ENCODE peak calls at places on chromosome 15, in five cellular contexts. K is psoas muscle, E is Peyer's patch, B is left lung, V is spleen. Q is an unnamed sample.

GRCh38 chr15:101137312-101137940 is 114.4 kb downstream of the CHSY1 start:
- DNase-seq in K (no peak), E (no peak), B (no peak), V (peak; percentile 86), Q (no peak)

GRCh38 chr15:66625531-66625930 is 59.7 kb upstream of the LCTL start:
- DNase-seq in K (no peak), E (no peak), B (no peak), V (no peak), Q (no peak)

GRCh38 chr15:93029613-93030429 is 59.2 kb downstream of the RGMA start:
- DNase-seq in K (peak; percentile 54), E (peak; percentile 65), B (no peak), V (peak; percentile 81), Q (peak; percentile 78)

GRCh38 chr15:90547545-90547944 is 17.8 kb downstream of the CRTC3 start:
- DNase-seq in K (no peak), E (no peak), B (no peak), V (no peak), Q (no peak)

GRCh38 chr15:101810451-101810850 is 1.6 kb upstream of the OR4F15 start:
- DNase-seq in K (no peak), E (no peak), B (no peak), V (no peak), Q (no peak)

GRCh38 chr15:76763554-76763953 is 141.6 kb downstream of the SCAPER start:
- DNase-seq in K (no peak), E (no peak), B (no peak), V (no peak), Q (no peak)

GRCh38 chr15:37109151-37109912 is 9.0 kb upstream of the MEIS2 start:
- DNase-seq in K (no peak), E (no peak), B (no peak), V (no peak), Q (no peak)

GRCh38 chr15:90030376-90030775 is 29.3 kb downstream of the ZNF710 start:
- DNase-seq in K (peak; percentile 51), E (peak; percentile 47), B (peak; percentile 39), V (peak; percentile 56), Q (peak; percentile 20)

GRCh38 chr15:68792901-68793766 is 27.6 kb downstream of the ANP32A start:
- DNase-seq in K (no peak), E (peak; percentile 71), B (peak; percentile 71), V (no peak), Q (no peak)

GRCh38 chr15:99983171-99983891 is 250.1 kb upstream of the LYSMD4 start:
- DNase-seq in K (no peak), E (no peak), B (no peak), V (peak; percentile 8), Q (no peak)

GRCh38 chr15:77406846-77407245 is 13.1 kb downstream of the PEAK1 start:
- DNase-seq in K (no peak), E (no peak), B (no peak), V (no peak), Q (no peak)

GRCh38 chr15:69308949-69309348 is 10.2 kb downstream of the PAQR5 start:
- DNase-seq in K (no peak), E (no peak), B (no peak), V (no peak), Q (no peak)

GRCh38 chr15:34616613-34617012 is 33.2 kb upstream of the GOLGA8B start:
- DNase-seq in K (no peak), E (no peak), B (no peak), V (no peak), Q (no peak)

GRCh38 chr15:24729760-24730159 is 54.2 kb downstream of the NPAP1 start:
- DNase-seq in K (no peak), E (no peak), B (no peak), V (no peak), Q (no peak)

GRCh38 chr15:51931638-51932037 is 39.9 kb downstream of the LEO1 start:
- DNase-seq in K (no peak), E (no peak), B (no peak), V (no peak), Q (no peak)

GRCh38 chr15:71082803-71083202 is 32.5 kb upstream of the THSD4 start:
- DNase-seq in K (no peak), E (no peak), B (no peak), V (no peak), Q (peak; percentile 50)

GRCh38 chr15:77702211-77702957 is 69.7 kb upstream of the LINGO1 start:
- DNase-seq in K (no peak), E (no peak), B (no peak), V (no peak), Q (no peak)

GRCh38 chr15:67042490-67043181 is 22.8 kb upstream of the SMAD3 start:
- DNase-seq in K (no peak), E (no peak), B (no peak), V (no peak), Q (peak; percentile 44)

GRCh38 chr15:63391669-63392354 is 10.2 kb upstream of the CA12 start:
- DNase-seq in K (no peak), E (no peak), B (no peak), V (no peak), Q (no peak)

GRCh38 chr15:34114739-34115138 is 12.9 kb downstream of the PGBD4 start:
- DNase-seq in K (no peak), E (no peak), B (no peak), V (no peak), Q (no peak)

GRCh38 chr15:70783610-70784021 is 20.3 kb upstream of the UACA start:
- DNase-seq in K (no peak), E (peak; percentile 82), B (no peak), V (no peak), Q (no peak)

GRCh38 chr15:45521596-45522167 is 873 bp downstream of the SLC30A4 start:
- DNase-seq in K (no peak), E (peak; percentile 54), B (no peak), V (no peak), Q (no peak)

GRCh38 chr15:65192016-65192415 is 6.9 kb upstream of the CLPX start:
- DNase-seq in K (no peak), E (peak; percentile 37), B (no peak), V (peak; percentile 41), Q (no peak)

GRCh38 chr15:100596792-100597191 is 5.2 kb downstream of the LINS1 start:
- DNase-seq in K (no peak), E (peak; percentile 72), B (peak; percentile 38), V (peak; percentile 80), Q (no peak)

GRCh38 chr15:83844742-83845141 is 190.8 kb downstream of the ADAMTSL3 start:
- DNase-seq in K (peak; percentile 27), E (no peak), B (no peak), V (no peak), Q (no peak)

GRCh38 chr15:95324596-95325135 is 1005.8 kb upstream of the NR2F2 start:
- DNase-seq in K (no peak), E (no peak), B (no peak), V (no peak), Q (no peak)

GRCh38 chr15:70267879-70268278 is 170.2 kb upstream of the TLE3 start:
- DNase-seq in K (no peak), E (no peak), B (no peak), V (no peak), Q (no peak)

GRCh38 chr15:27638950-27639349 is 460.2 kb downstream of the OCA2 start:
- DNase-seq in K (no peak), E (no peak), B (no peak), V (no peak), Q (no peak)

GRCh38 chr15:81032818-81033217 is 32.1 kb downstream of the TLNRD1 start:
- DNase-seq in K (no peak), E (no peak), B (no peak), V (no peak), Q (no peak)

GRCh38 chr15:52649686-52650085 is 29.5 kb downstream of the ATOSA start:
- DNase-seq in K (no peak), E (no peak), B (no peak), V (no peak), Q (no peak)

GRCh38 chr15:65954289-65954741 is 85.0 kb downstream of the RAB11A start:
- DNase-seq in K (no peak), E (no peak), B (no peak), V (no peak), Q (no peak)

GRCh38 chr15:36579792-36580431 is 486 bp downstream of the CDIN1 start:
- DNase-seq in K (no peak), E (peak; percentile 55), B (no peak), V (no peak), Q (peak; percentile 68)

GRCh38 chr15:93111451-93111850 is 22.4 kb upstream of the RGMA start:
- DNase-seq in K (no peak), E (no peak), B (no peak), V (no peak), Q (no peak)

GRCh38 chr15:50354838-50355611 is at the start of gene GABPB1:
- DNase-seq in K (peak; percentile 90), E (peak; percentile 93), B (peak; percentile 88), V (peak; percentile 97), Q (peak; percentile 91)
- H3K36me3 ChIP-seq in K (peaks cover 2% of the 10 kb centered on the region), E (no peaks in the 10 kb centered on the region), B (no peaks in the 10 kb centered on the region), V (no peaks in the 10 kb centered on the region), Q (no peaks in the 10 kb centered on the region)

GRCh38 chr15:43133429-43134156 is at the start of gene TMEM62:
- DNase-seq in K (peak; percentile 84), E (peak; percentile 95), B (peak; percentile 93), V (peak; percentile 96), Q (peak; percentile 93)
- TF ChIP-seq CTCF in K (no peak), E (no peak), B (no peak), V (no peak), Q (no peak)

GRCh38 chr15:59255647-59256380 is 49.2 kb downstream of the LDHAL6B start:
- DNase-seq in K (no peak), E (peak; percentile 82), B (no peak), V (no peak), Q (no peak)

GRCh38 chr15:59260090-59260489 is 53.4 kb downstream of the LDHAL6B start:
- DNase-seq in K (no peak), E (peak; percentile 81), B (no peak), V (no peak), Q (no peak)

GRCh38 chr15:59259137-59259943 is 52.7 kb downstream of the LDHAL6B start:
- DNase-seq in K (no peak), E (no peak), B (no peak), V (no peak), Q (no peak)

GRCh38 chr15:59256538-59256937 is 49.9 kb downstream of the LDHAL6B start:
- DNase-seq in K (no peak), E (no peak), B (no peak), V (no peak), Q (no peak)

DNA sequence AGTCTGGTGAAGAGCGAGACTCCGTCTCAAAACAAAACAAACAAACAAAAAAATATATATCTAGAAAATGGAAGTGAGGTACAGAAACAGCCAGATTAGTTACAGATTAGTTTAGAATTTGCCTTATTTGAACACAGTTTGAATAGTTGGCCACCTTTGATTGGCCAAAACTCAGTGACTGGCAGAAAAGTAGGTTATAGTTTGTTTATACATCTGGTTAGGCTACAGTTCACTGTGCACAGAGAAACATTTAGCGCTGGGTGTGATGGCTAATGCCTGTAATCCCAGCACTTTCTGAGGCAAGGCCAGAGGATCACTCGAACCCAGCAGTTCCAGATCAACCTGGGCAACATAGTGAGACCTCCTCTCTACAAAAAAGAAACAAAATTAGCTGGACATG is 51.7 kb downstream of the LDHAL6B start:
- DNase-seq in K (no peak), E (no peak), B (no peak), V (no peak), Q (no peak)
- H3K36me3 ChIP-seq in K (peaks cover 3% of the 10 kb centered on the region), E (no peaks in the 10 kb centered on the region), B (peaks cover 7% of the 10 kb centered on the region), V (no peaks in the 10 kb centered on the region), Q (peaks cover 48% of the 10 kb centered on the region)

GRCh38 chr15:62021991-62022600 is 38.2 kb downstream of the VPS13C start:
- DNase-seq in K (no peak), E (no peak), B (no peak), V (no peak), Q (no peak)
- TF ChIP-seq CTCF in K (no peak), E (no peak), B (peak; percentile 19), V (no peak), Q (no peak)